ENCODE peak calls at places on chromosome 5, in eight cellular contexts. S is mammary epithelial cell, X is WTC11, C is choroid plexus epithelial cell, R is osteocyte, D is GM13977, O is WERI-Rb-1, K is glutamatergic neuron. J is an unnamed sample.

GRCh38 chr5:14342306-14342705 is 199.2 kb downstream of the TRIO start:
- DNase-seq in S (no peak), X (no peak), C (peak), R (no peak), D (no peak), O (no peak), K (no peak), J (no peak)

GRCh38 chr5:169283887-169284286 is 17.1 kb downstream of the SLIT3 start:
- DNase-seq in S (no peak), X (no peak), C (no peak), R (no peak), D (no peak), O (no peak), K (no peak), J (no peak)

GRCh38 chr5:164214698-164215097 is 709.3 kb downstream of the MAT2B start:
- DNase-seq in S (no peak), X (no peak), C (no peak), R (no peak), D (no peak), O (no peak), K (no peak), J (no peak)

GRCh38 chr5:1568201-1568979 is 44.6 kb upstream of the LPCAT1 start:
- DNase-seq in S (peak), X (no peak), C (peak), R (no peak), D (no peak), O (no peak), K (no peak), J (peak)

GRCh38 chr5:171310816-171311697 is 2.0 kb downstream of the TLX3 start:
- DNase-seq in S (peak), X (peak), C (peak), R (no peak), D (peak), O (peak), K (peak), J (no peak)

GRCh38 chr5:135458921-135459331 is 6.8 kb upstream of the TIFAB start:
- DNase-seq in S (no peak), X (no peak), C (peak), R (no peak), D (no peak), O (no peak), K (no peak), J (peak)

GRCh38 chr5:37490931-37491330 is 111.8 kb downstream of the WDR70 start:
- DNase-seq in S (no peak), X (no peak), C (no peak), R (no peak), D (no peak), O (no peak), K (no peak), J (no peak)

GRCh38 chr5:150607991-150608390 is 32.5 kb upstream of the SYNPO start:
- DNase-seq in S (no peak), X (no peak), C (no peak), R (no peak), D (no peak), O (no peak), K (no peak), J (no peak)

GRCh38 chr5:129899454-129899853 is 4.8 kb upstream of the CHSY3 start:
- DNase-seq in S (peak), X (no peak), C (peak), R (no peak), D (no peak), O (no peak), K (no peak), J (peak)

GRCh38 chr5:69265931-69266330 is 31.2 kb downstream of the CDK7 start:
- DNase-seq in S (no peak), X (peak), C (peak), R (peak), D (no peak), O (peak), K (peak), J (peak)

GRCh38 chr5:127957183-127957582 is 126.4 kb upstream of the SLC12A2 start:
- DNase-seq in S (peak), X (no peak), C (peak), R (no peak), D (no peak), O (peak), K (peak), J (peak)

GRCh38 chr5:61653802-61654580 is 321.9 kb downstream of the ZSWIM6 start:
- DNase-seq in S (no peak), X (no peak), C (no peak), R (no peak), D (no peak), O (no peak), K (no peak), J (no peak)

GRCh38 chr5:172766287-172767104 is 4.5 kb downstream of the DUSP1 start:
- DNase-seq in S (peak), X (no peak), C (peak), R (peak), D (no peak), O (no peak), K (no peak), J (peak)

GRCh38 chr5:73705364-73705763 is 79.4 kb downstream of the ARHGEF28 start:
- DNase-seq in S (no peak), X (no peak), C (no peak), R (no peak), D (no peak), O (no peak), K (no peak), J (no peak)

GRCh38 chr5:147472669-147473131 is 37.2 kb downstream of the DPYSL3 start:
- DNase-seq in S (no peak), X (no peak), C (no peak), R (no peak), D (no peak), O (no peak), K (no peak), J (no peak)

GRCh38 chr5:88694087-88694703 is 188.8 kb downstream of the MEF2C start:
- DNase-seq in S (no peak), X (no peak), C (no peak), R (no peak), D (no peak), O (no peak), K (no peak), J (no peak)

GRCh38 chr5:163509288-163510040 is 4.0 kb downstream of the MAT2B start:
- DNase-seq in S (peak), X (no peak), C (peak), R (no peak), D (no peak), O (no peak), K (no peak), J (peak)

GRCh38 chr5:107869459-107870115 is 198.8 kb upstream of the EFNA5 start:
- DNase-seq in S (peak), X (no peak), C (peak), R (no peak), D (no peak), O (no peak), K (peak), J (peak)

DNA sequence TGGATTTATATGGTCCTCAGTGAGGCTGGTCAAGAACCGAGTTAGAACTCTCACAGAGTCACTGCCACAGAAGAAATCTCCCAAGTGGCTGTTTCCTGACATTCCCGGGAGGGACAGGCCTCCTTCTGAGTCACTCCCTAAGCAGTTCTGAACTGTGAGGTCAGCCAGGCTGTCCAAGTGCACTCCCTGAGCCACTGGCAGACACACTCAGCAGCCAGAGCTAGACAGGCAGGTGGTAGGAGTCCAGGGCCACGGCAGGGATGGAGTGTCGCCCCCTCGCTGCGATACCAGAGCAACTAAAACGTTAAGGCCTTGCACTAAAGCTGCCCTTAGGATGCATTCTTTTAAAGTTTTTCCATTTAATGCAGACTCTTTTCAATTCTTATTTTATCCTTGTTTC is 3.4 kb downstream of the IL4 start:
- DNase-seq in S (peak), X (peak), C (peak), R (no peak), D (no peak), O (peak), K (peak), J (peak)
- TF ChIP-seq CTCF in S (peak), X (no peak), C (peak), R (peak), D (no peak), O (peak), K (no peak), J (peak)

DNA sequence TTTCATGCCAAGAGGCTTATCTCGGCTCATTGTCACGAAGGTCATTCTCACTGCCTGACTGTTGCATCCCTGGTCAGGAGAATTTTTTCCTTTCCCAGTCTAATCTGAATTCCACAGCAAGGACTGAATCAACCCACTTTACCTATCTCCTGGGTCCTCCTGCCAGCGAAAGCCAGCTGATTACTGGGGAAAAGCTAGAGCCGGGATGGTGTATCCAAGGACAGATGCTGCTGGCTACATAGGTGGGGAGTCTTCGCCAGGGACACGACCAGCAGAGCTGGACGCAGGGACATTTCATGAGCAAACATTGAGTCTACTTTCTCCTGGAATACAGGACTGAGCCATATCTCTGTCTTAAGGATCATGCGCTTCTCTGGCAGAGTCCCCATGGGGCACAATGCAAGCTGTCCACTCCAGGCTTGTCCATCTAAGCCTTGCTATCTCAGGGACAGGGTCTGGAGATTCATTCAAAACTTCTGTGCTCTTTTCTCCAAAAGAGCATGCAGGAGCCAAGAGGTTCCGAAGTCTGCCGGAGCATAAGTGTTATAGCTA is 6.4 kb upstream of the HAND1 start:
- DNase-seq in S (no peak), X (no peak), C (no peak), R (no peak), D (no peak), O (no peak), K (no peak), J (no peak)
- TF ChIP-seq CTCF in S (no peak), X (no peak), C (no peak), R (no peak), D (no peak), O (no peak), K (no peak), J (no peak)

DNA sequence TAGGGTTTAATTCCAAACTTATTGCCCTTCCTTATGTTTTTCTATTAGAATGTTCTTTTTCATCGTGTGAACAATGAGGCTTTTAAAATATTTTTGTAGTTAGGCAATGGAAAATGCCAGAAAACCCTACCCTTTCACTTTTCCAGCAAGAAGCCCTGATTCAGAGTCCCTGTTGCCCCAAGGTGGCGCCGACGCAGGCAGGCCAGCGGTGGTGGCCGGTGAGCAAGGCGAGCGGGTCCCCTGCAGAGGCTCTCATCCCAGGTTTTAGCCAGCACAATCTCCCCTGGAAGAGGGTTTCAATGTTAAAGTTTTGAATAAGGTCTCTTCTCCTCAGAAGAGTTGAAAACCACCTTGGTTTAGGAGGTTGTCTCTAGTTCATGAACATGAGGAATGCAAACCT is 40.8 kb upstream of the CKMT2 start:
- DNase-seq in S (no peak), X (peak), C (no peak), R (no peak), D (no peak), O (no peak), K (no peak), J (no peak)
- TF ChIP-seq CTCF in S (no peak), X (no peak), C (no peak), R (no peak), D (no peak), O (peak), K (no peak), J (no peak)

GRCh38 chr5:140340605-140341004 is 5.8 kb downstream of the HBEGF start:
- DNase-seq in S (no peak), X (no peak), C (no peak), R (no peak), D (no peak), O (no peak), K (no peak), J (peak)
- TF ChIP-seq CTCF in S (no peak), X (no peak), C (no peak), R (no peak), D (no peak), O (no peak), K (no peak), J (no peak)

DNA sequence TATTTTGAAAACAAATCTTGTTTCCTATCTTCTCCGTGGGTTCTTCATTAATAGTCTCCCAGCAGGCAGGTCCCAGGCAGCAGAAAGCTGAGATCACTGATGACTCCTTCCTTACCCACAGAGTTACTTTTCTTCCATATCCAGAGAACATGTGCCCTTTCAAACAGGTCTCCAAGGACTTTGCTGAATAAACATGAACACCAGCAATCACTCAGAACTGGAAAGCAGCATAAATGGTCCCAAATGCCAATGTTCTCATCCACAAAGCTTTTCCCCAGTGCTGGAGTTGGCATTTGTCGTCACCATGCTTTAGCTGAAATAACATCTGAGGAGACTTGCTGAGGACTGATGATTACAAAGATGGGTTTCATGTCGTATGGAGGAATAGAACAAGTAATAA is 134.0 kb downstream of the YIPF5 start:
- DNase-seq in S (no peak), X (no peak), C (no peak), R (no peak), D (no peak), O (no peak), K (no peak), J (no peak)
- TF ChIP-seq CTCF in S (no peak), X (no peak), C (no peak), R (no peak), D (no peak), O (no peak), K (no peak), J (no peak)

GRCh38 chr5:158010831-158011230 is 151.9 kb upstream of the CLINT1 start:
- DNase-seq in S (no peak), X (no peak), C (no peak), R (no peak), D (no peak), O (no peak), K (no peak), J (no peak)

GRCh38 chr5:158014367-158014766 is 155.4 kb upstream of the CLINT1 start:
- DNase-seq in S (no peak), X (no peak), C (no peak), R (no peak), D (no peak), O (no peak), K (no peak), J (no peak)

GRCh38 chr5:158011420-158011819 is 152.5 kb upstream of the CLINT1 start:
- DNase-seq in S (no peak), X (no peak), C (no peak), R (no peak), D (no peak), O (no peak), K (no peak), J (no peak)

GRCh38 chr5:158013303-158013702 is 154.4 kb upstream of the CLINT1 start:
- DNase-seq in S (no peak), X (peak), C (no peak), R (no peak), D (no peak), O (no peak), K (no peak), J (no peak)

GRCh38 chr5:158013939-158014338 is 155.0 kb upstream of the CLINT1 start:
- DNase-seq in S (peak), X (peak), C (peak), R (no peak), D (peak), O (peak), K (peak), J (peak)
- TF ChIP-seq CTCF in S (peak), X (peak), C (peak), R (peak), D (peak), O (peak), K (no peak), J (peak)

DNA sequence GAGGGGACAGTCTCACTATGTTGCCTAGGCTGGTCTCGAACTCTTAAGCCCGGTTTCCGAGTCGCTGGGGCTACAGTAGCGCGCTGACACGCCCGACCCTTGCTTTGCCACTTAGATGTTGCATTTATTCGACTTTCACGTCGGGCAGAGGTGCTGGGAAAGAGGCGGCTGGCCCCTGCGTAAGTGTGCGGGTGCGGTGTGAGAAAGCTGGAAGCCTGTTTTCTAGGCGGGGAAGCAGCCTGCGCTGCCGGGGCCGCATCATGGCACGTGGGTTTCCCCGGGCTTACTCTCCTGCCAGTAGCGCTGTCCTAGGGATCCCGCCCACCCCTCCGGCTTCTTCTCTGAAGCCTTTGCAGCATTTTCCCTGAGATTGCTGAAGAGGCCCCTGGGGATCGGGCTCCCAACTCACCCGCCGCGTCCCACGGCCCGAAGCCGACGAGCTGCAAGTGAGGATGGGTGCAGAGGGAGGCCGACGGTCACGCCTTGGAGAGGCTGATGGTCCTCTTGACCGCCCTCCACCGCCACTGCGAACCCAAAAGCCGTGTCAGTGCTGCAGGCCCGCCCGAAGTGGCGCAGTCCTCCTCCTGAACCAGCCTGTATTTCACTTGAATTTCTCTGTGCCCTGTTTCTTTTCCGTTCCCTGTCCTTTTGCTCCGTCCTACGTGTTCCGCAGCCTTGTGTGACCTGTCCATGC is 5.8 kb upstream of the TRIM41 start:
- DNase-seq in S (peak), X (peak), C (peak), R (peak), D (no peak), O (peak), K (peak), J (peak)
- TF ChIP-seq CTCF in S (no peak), X (no peak), C (peak), R (peak), D (peak), O (no peak), K (no peak), J (no peak)